ENCODE peak calls at places on chromosomes 11 and 22, in six cellular contexts. I, X, G, W, P and Q are unnamed samples.

GRCh38 chr22:32932176-32932575 is 126.0 kb downstream of the SYN3 start:
- DNase-seq in I (no peak), X (no peak), G (no peak), W (no peak), P (no peak), Q (no peak)

GRCh38 chr11:73988227-73988626 is 5.6 kb upstream of the UCP2 start:
- DNase-seq in I (no peak), X (no peak), G (no peak), W (no peak), P (no peak), Q (no peak)

GRCh38 chr11:134731562-134731961 is 319.5 kb upstream of the B3GAT1 start:
- DNase-seq in I (no peak), X (no peak), G (no peak), W (no peak), P (no peak), Q (no peak)

GRCh38 chr11:132471491-132471890 is 1060.8 kb downstream of the OPCML start:
- DNase-seq in I (no peak), X (no peak), G (no peak), W (no peak), P (no peak), Q (peak; percentile 69)

GRCh38 chr11:17692931-17693330 is 26.4 kb upstream of the MYOD1 start:
- DNase-seq in I (no peak), X (no peak), G (no peak), W (no peak), P (no peak), Q (no peak)

GRCh38 chr11:95908826-95909225 is 15.1 kb downstream of the MTMR2 start:
- DNase-seq in I (no peak), X (no peak), G (no peak), W (no peak), P (no peak), Q (peak; percentile 21)

GRCh38 chr11:92500463-92500862 is 275.8 kb downstream of the FAT3 start:
- DNase-seq in I (no peak), X (no peak), G (no peak), W (no peak), P (no peak), Q (no peak)

GRCh38 chr11:109783842-109784241 is 309.4 kb upstream of the ZC3H12C start:
- DNase-seq in I (no peak), X (no peak), G (no peak), W (no peak), P (no peak), Q (no peak)

GRCh38 chr22:37752189-37753061 is 55.3 kb upstream of the GCAT start:
- DNase-seq in I (no peak), X (peak; percentile 95), G (peak; percentile 93), W (no peak), P (peak; percentile 94), Q (peak; percentile 98)

GRCh38 chr11:102955624-102956023 is at the start of gene MMP13:
- DNase-seq in I (no peak), X (no peak), G (no peak), W (no peak), P (no peak), Q (no peak)

GRCh38 chr11:6633422-6634408 is 14.5 kb upstream of the TPP1 start:
- DNase-seq in I (no peak), X (peak; percentile 71), G (no peak), W (no peak), P (no peak), Q (no peak)

GRCh38 chr11:48002565-48002964 is 22.2 kb downstream of the PTPRJ start:
- DNase-seq in I (no peak), X (no peak), G (no peak), W (no peak), P (no peak), Q (no peak)

GRCh38 chr22:33680632-33681031 is 239.6 kb downstream of the LARGE1 start:
- DNase-seq in I (no peak), X (no peak), G (no peak), W (no peak), P (no peak), Q (no peak)

GRCh38 chr22:23700706-23701105 is 9.9 kb downstream of the RGL4 start:
- DNase-seq in I (no peak), X (no peak), G (no peak), W (no peak), P (no peak), Q (peak; percentile 12)

GRCh38 chr22:48579915-48580279 is 1247.8 kb downstream of the BRD1 start:
- DNase-seq in I (no peak), X (no peak), G (no peak), W (no peak), P (no peak), Q (no peak)

GRCh38 chr11:77705195-77705876 is 67.7 kb upstream of the CLNS1A start:
- DNase-seq in I (peak; percentile 89), X (no peak), G (no peak), W (no peak), P (no peak), Q (peak; percentile 71)

GRCh38 chr11:128146926-128147605 is 440.3 kb downstream of the ETS1 start:
- DNase-seq in I (no peak), X (no peak), G (no peak), W (no peak), P (no peak), Q (no peak)

GRCh38 chr22:46068908-46069481 is 81.3 kb upstream of the PPARA start:
- DNase-seq in I (peak; percentile 27), X (peak; percentile 27), G (no peak), W (peak; percentile 27), P (no peak), Q (peak; percentile 79)

GRCh38 chr11:116851631-116852030 is 14.2 kb upstream of the APOA1 start:
- DNase-seq in I (peak; percentile 98), X (no peak), G (no peak), W (peak; percentile 53), P (no peak), Q (no peak)

GRCh38 chr22:42656578-42656977 is 7.4 kb upstream of the CYB5R3 start:
- DNase-seq in I (no peak), X (no peak), G (no peak), W (no peak), P (no peak), Q (no peak)

GRCh38 chr22:42664976-42665831 is 16.0 kb upstream of the CYB5R3 start:
- DNase-seq in I (no peak), X (no peak), G (no peak), W (no peak), P (no peak), Q (no peak)

GRCh38 chr22:42662114-42663021 is 13.2 kb upstream of the CYB5R3 start:
- DNase-seq in I (peak; percentile 69), X (peak; percentile 85), G (peak; percentile 81), W (peak; percentile 71), P (peak; percentile 89), Q (peak; percentile 74)
- H3K4me3 ChIP-seq in I (no peak overlapping the region), X (peak overlapping the region; percentile 70), G (peak overlapping the region; percentile 68), W (peak overlapping the region; percentile 74), P (peak overlapping the region; percentile 72), Q (peak overlapping the region; percentile 56)

GRCh38 chr11:72418834-72419560 is 15.3 kb downstream of the CLPB start:
- DNase-seq in I (no peak), X (no peak), G (no peak), W (no peak), P (no peak), Q (no peak)
- TF ChIP-seq CTCF in I (peak; percentile 19), X (no peak), G (no peak), W (no peak), P (no peak), Q (no peak)

DNA sequence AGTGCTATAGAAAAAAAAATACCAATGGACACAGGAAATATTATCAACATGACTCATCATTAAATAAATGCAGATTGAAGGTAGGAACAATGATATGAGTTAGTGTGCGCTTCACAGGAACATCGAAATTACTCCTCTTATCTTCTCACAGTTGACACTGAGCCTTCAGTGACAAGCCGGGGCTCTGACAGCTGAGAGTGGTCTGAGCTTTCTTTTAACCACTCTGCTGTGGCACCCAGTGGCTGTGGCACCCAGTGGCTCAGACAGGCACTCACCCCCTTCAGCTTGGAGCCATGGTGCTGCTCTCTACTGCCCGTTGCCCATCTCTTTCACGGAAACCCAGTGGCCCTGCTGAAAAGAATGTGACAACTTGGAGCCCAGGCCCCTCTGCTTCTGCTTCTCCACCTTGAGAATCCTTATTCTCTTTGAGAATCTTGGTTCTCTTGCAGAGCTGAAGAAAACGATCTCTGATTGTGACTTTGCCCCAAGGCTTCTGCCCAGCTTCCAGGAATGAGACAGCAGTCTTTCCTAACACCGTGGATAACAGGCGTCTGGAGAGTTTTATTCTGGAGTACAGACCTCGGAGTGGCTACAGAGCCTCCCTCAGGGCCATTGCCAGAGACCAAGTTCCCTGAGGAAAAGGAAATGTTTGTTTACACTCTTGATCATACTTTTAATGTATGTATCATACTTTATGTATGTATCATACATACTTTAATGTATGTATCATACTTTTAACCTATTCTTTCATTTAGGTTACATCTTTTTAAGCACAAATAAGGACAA is 37.1 kb upstream of the OR8B8 start:
- DNase-seq in I (no peak), X (no peak), G (no peak), W (no peak), P (no peak), Q (peak; percentile 38)
- H3K4me3 ChIP-seq in I (no peak overlapping the region), X (no peak overlapping the region), G (no peak overlapping the region), W (no peak overlapping the region), P (no peak overlapping the region), Q (no peak overlapping the region)

DNA sequence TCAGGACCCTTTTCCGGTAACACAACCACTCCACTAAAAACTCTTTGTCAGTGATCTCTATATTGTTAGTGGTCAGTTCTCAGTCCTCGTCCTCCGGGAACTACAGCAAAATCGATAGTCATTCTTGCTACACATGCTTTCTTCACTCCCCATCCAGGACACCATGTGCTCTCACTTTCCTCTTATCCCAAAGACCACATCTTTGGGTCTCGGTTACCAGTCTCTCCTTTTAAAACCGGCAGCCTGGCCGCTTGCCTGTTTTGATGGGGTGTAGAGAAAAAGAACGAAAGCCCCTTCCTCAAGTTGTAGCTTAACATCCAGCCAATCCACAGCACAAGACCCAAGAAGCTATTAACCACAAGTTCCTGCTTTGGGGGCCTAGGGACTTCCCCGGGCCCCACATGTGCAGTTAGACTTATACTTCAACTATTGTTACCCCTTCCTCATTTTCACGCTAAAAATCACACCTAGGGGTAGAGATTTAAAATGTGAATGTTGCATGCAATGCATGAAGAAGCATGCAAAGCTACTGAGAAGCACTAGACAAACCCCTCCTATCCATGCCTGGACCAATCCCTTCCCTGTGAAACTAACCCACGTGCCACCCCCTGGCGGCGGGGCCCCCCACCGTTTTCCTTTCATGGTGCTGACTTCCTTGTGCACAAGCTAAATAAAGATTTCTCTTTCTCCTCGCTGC is 1.5 kb upstream of the TOLLIP start:
- DNase-seq in I (peak; percentile 91), X (no peak), G (no peak), W (no peak), P (no peak), Q (no peak)
- TF ChIP-seq CTCF in I (peak; percentile 21), X (no peak), G (no peak), W (no peak), P (no peak), Q (no peak)

GRCh38 chr11:86374121-86374520 is 566 bp upstream of the CCDC81 start:
- DNase-seq in I (no peak), X (no peak), G (no peak), W (no peak), P (no peak), Q (no peak)
- H3K4me3 ChIP-seq in I (no peak overlapping the region), X (peak overlapping the region; percentile 42), G (peak overlapping the region; percentile 40), W (peak overlapping the region; percentile 36), P (peak overlapping the region; percentile 6), Q (peak overlapping the region; percentile 24)